ENCODE peak calls at places on chromosomes 11 and 22, in nine cellular contexts. One of them, this sample, is unnamed.

GRCh38 chr22:46965552-46966494 is 203.4 kb downstream of the TBC1D22A start:
- DNase-seq in astrocyte of the cerebellum: no peak
- DNase-seq in cardiac muscle cell: peak
- DNase-seq in GM13977: no peak
- DNase-seq in dorsolateral prefrontal cortex: no peak
- DNase-seq in neural progenitor cell: no peak
- DNase-seq in GM23338: no peak
- DNase-seq in bronchial epithelial cell: no peak
- DNase-seq in thoracic aorta: no peak
- DNase-seq in this sample: no peak

GRCh38 chr11:118227865-118228785 is 3.3 kb upstream of the JAML start:
- DNase-seq in GM23338: no peak
- DNase-seq in astrocyte of the cerebellum: no peak
- DNase-seq in thoracic aorta: no peak
- DNase-seq in cardiac muscle cell: no peak
- DNase-seq in dorsolateral prefrontal cortex: no peak
- DNase-seq in neural progenitor cell: no peak
- DNase-seq in bronchial epithelial cell: no peak
- DNase-seq in GM13977: no peak
- DNase-seq in this sample: no peak

GRCh38 chr11:95282337-95282751 is 51.3 kb upstream of the SESN3 start:
- DNase-seq in thoracic aorta: no peak
- DNase-seq in cardiac muscle cell: peak
- DNase-seq in astrocyte of the cerebellum: no peak
- DNase-seq in dorsolateral prefrontal cortex: no peak
- DNase-seq in neural progenitor cell: peak
- DNase-seq in GM13977: no peak
- DNase-seq in bronchial epithelial cell: no peak
- DNase-seq in GM23338: peak
- DNase-seq in this sample: no peak

GRCh38 chr11:9834281-9834680 is 170.4 kb downstream of the SWAP70 start:
- DNase-seq in bronchial epithelial cell: no peak
- DNase-seq in GM23338: no peak
- DNase-seq in thoracic aorta: no peak
- DNase-seq in GM13977: no peak
- DNase-seq in dorsolateral prefrontal cortex: no peak
- DNase-seq in neural progenitor cell: no peak
- DNase-seq in cardiac muscle cell: peak
- DNase-seq in astrocyte of the cerebellum: peak
- DNase-seq in this sample: no peak

GRCh38 chr11:120172921-120173705 is 35.2 kb upstream of the TRIM29 start:
- DNase-seq in cardiac muscle cell: no peak
- DNase-seq in thoracic aorta: no peak
- DNase-seq in astrocyte of the cerebellum: no peak
- DNase-seq in bronchial epithelial cell: no peak
- DNase-seq in GM13977: peak
- DNase-seq in dorsolateral prefrontal cortex: peak
- DNase-seq in neural progenitor cell: no peak
- DNase-seq in GM23338: no peak
- DNase-seq in this sample: no peak

GRCh38 chr11:106608677-106609076 is 409.6 kb downstream of the GUCY1A2 start:
- DNase-seq in GM13977: no peak
- DNase-seq in bronchial epithelial cell: peak
- DNase-seq in astrocyte of the cerebellum: no peak
- DNase-seq in thoracic aorta: no peak
- DNase-seq in GM23338: no peak
- DNase-seq in cardiac muscle cell: peak
- DNase-seq in dorsolateral prefrontal cortex: no peak
- DNase-seq in neural progenitor cell: no peak
- DNase-seq in this sample: no peak

GRCh38 chr11:129732926-129733325 is 82.7 kb upstream of the TMEM45B start:
- DNase-seq in neural progenitor cell: no peak
- DNase-seq in bronchial epithelial cell: no peak
- DNase-seq in astrocyte of the cerebellum: no peak
- DNase-seq in GM23338: no peak
- DNase-seq in thoracic aorta: no peak
- DNase-seq in GM13977: no peak
- DNase-seq in dorsolateral prefrontal cortex: no peak
- DNase-seq in cardiac muscle cell: no peak
- DNase-seq in this sample: no peak

GRCh38 chr22:20579273-20580120 is 72.1 kb downstream of the MED15 start:
- DNase-seq in cardiac muscle cell: no peak
- DNase-seq in astrocyte of the cerebellum: no peak
- DNase-seq in dorsolateral prefrontal cortex: no peak
- DNase-seq in thoracic aorta: no peak
- DNase-seq in bronchial epithelial cell: no peak
- DNase-seq in neural progenitor cell: no peak
- DNase-seq in GM13977: no peak
- DNase-seq in GM23338: no peak
- DNase-seq in this sample: no peak

GRCh38 chr11:134157451-134157850 is 66.3 kb downstream of the NCAPD3 start:
- DNase-seq in bronchial epithelial cell: no peak
- DNase-seq in GM23338: no peak
- DNase-seq in thoracic aorta: no peak
- DNase-seq in GM13977: no peak
- DNase-seq in neural progenitor cell: no peak
- DNase-seq in astrocyte of the cerebellum: no peak
- DNase-seq in dorsolateral prefrontal cortex: no peak
- DNase-seq in cardiac muscle cell: no peak
- DNase-seq in this sample: no peak

GRCh38 chr11:113603277-113604059 is 102.6 kb downstream of the TMPRSS5 start:
- DNase-seq in GM23338: no peak
- DNase-seq in GM13977: no peak
- DNase-seq in bronchial epithelial cell: no peak
- DNase-seq in cardiac muscle cell: peak
- DNase-seq in neural progenitor cell: no peak
- DNase-seq in dorsolateral prefrontal cortex: peak
- DNase-seq in thoracic aorta: no peak
- DNase-seq in astrocyte of the cerebellum: peak
- DNase-seq in this sample: no peak

GRCh38 chr11:119635776-119636175 is 93.2 kb downstream of the NECTIN1 start:
- DNase-seq in bronchial epithelial cell: no peak
- DNase-seq in thoracic aorta: no peak
- DNase-seq in neural progenitor cell: no peak
- DNase-seq in cardiac muscle cell: no peak
- DNase-seq in GM23338: no peak
- DNase-seq in GM13977: no peak
- DNase-seq in astrocyte of the cerebellum: no peak
- DNase-seq in dorsolateral prefrontal cortex: no peak
- DNase-seq in this sample: no peak

GRCh38 chr11:75503531-75504099 is 22.1 kb downstream of the GDPD5 start:
- DNase-seq in bronchial epithelial cell: no peak
- DNase-seq in astrocyte of the cerebellum: no peak
- DNase-seq in dorsolateral prefrontal cortex: no peak
- DNase-seq in thoracic aorta: no peak
- DNase-seq in neural progenitor cell: no peak
- DNase-seq in GM23338: no peak
- DNase-seq in cardiac muscle cell: no peak
- DNase-seq in GM13977: no peak
- DNase-seq in this sample: no peak

GRCh38 chr11:72831521-72832300 is 17.5 kb downstream of the ATG16L2 start:
- DNase-seq in bronchial epithelial cell: peak
- DNase-seq in cardiac muscle cell: peak
- DNase-seq in neural progenitor cell: peak
- DNase-seq in GM23338: peak
- DNase-seq in astrocyte of the cerebellum: no peak
- DNase-seq in thoracic aorta: peak
- DNase-seq in dorsolateral prefrontal cortex: peak
- DNase-seq in GM13977: no peak
- DNase-seq in this sample: peak

GRCh38 chr11:62431171-62431895 is 12.5 kb downstream of the SCGB1A1 start:
- DNase-seq in bronchial epithelial cell: no peak
- DNase-seq in astrocyte of the cerebellum: no peak
- DNase-seq in neural progenitor cell: no peak
- DNase-seq in cardiac muscle cell: peak
- DNase-seq in thoracic aorta: no peak
- DNase-seq in GM13977: no peak
- DNase-seq in GM23338: no peak
- DNase-seq in dorsolateral prefrontal cortex: no peak
- DNase-seq in this sample: no peak

GRCh38 chr11:59180907-59181306 is 9.0 kb downstream of the DTX4 start:
- DNase-seq in cardiac muscle cell: no peak
- DNase-seq in dorsolateral prefrontal cortex: no peak
- DNase-seq in neural progenitor cell: no peak
- DNase-seq in bronchial epithelial cell: peak
- DNase-seq in GM23338: no peak
- DNase-seq in astrocyte of the cerebellum: no peak
- DNase-seq in GM13977: no peak
- DNase-seq in thoracic aorta: no peak
- DNase-seq in this sample: no peak

GRCh38 chr11:62910141-62910882 is 10.9 kb downstream of the CHRM1 start:
- DNase-seq in cardiac muscle cell: no peak
- DNase-seq in GM13977: no peak
- DNase-seq in thoracic aorta: no peak
- DNase-seq in bronchial epithelial cell: no peak
- DNase-seq in dorsolateral prefrontal cortex: no peak
- DNase-seq in neural progenitor cell: no peak
- DNase-seq in astrocyte of the cerebellum: no peak
- DNase-seq in GM23338: no peak
- DNase-seq in this sample: no peak

GRCh38 chr11:112025682-112026081 is 474 bp downstream of the DLAT start:
- DNase-seq in cardiac muscle cell: no peak
- DNase-seq in GM23338: no peak
- DNase-seq in astrocyte of the cerebellum: no peak
- DNase-seq in neural progenitor cell: no peak
- DNase-seq in thoracic aorta: no peak
- DNase-seq in dorsolateral prefrontal cortex: no peak
- DNase-seq in bronchial epithelial cell: peak
- DNase-seq in GM13977: peak
- DNase-seq in this sample: no peak

GRCh38 chr22:37053310-37054077 is 2.0 kb downstream of the KCTD17 start:
- DNase-seq in GM23338: no peak
- DNase-seq in cardiac muscle cell: peak
- DNase-seq in thoracic aorta: no peak
- DNase-seq in dorsolateral prefrontal cortex: no peak
- DNase-seq in neural progenitor cell: no peak
- DNase-seq in GM13977: no peak
- DNase-seq in bronchial epithelial cell: no peak
- DNase-seq in astrocyte of the cerebellum: no peak
- DNase-seq in this sample: no peak

GRCh38 chr11:20211691-20212090 is 51.4 kb upstream of the DBX1 start:
- DNase-seq in thoracic aorta: no peak
- DNase-seq in neural progenitor cell: no peak
- DNase-seq in GM13977: no peak
- DNase-seq in cardiac muscle cell: no peak
- DNase-seq in GM23338: no peak
- DNase-seq in dorsolateral prefrontal cortex: no peak
- DNase-seq in astrocyte of the cerebellum: no peak
- DNase-seq in bronchial epithelial cell: no peak
- DNase-seq in this sample: no peak

GRCh38 chr11:42093541-42093940 is 634.1 kb upstream of the LRRC4C start:
- DNase-seq in astrocyte of the cerebellum: no peak
- DNase-seq in thoracic aorta: no peak
- DNase-seq in bronchial epithelial cell: no peak
- DNase-seq in cardiac muscle cell: no peak
- DNase-seq in GM13977: no peak
- DNase-seq in GM23338: no peak
- DNase-seq in neural progenitor cell: no peak
- DNase-seq in dorsolateral prefrontal cortex: no peak
- DNase-seq in this sample: no peak

GRCh38 chr11:100098560-100098959 is 588.5 kb upstream of the ARHGAP42 start:
- DNase-seq in astrocyte of the cerebellum: no peak
- DNase-seq in thoracic aorta: no peak
- DNase-seq in GM23338: no peak
- DNase-seq in neural progenitor cell: no peak
- DNase-seq in dorsolateral prefrontal cortex: no peak
- DNase-seq in GM13977: no peak
- DNase-seq in cardiac muscle cell: peak
- DNase-seq in bronchial epithelial cell: no peak
- DNase-seq in this sample: no peak

GRCh38 chr11:27995082-27995481 is 112.9 kb downstream of the KIF18A start:
- DNase-seq in GM23338: no peak
- DNase-seq in thoracic aorta: no peak
- DNase-seq in GM13977: no peak
- DNase-seq in astrocyte of the cerebellum: no peak
- DNase-seq in dorsolateral prefrontal cortex: no peak
- DNase-seq in cardiac muscle cell: peak
- DNase-seq in neural progenitor cell: no peak
- DNase-seq in bronchial epithelial cell: peak
- DNase-seq in this sample: no peak

GRCh38 chr22:21726650-21727049 is 8.9 kb downstream of the YPEL1 start:
- DNase-seq in astrocyte of the cerebellum: no peak
- DNase-seq in neural progenitor cell: peak
- DNase-seq in thoracic aorta: no peak
- DNase-seq in dorsolateral prefrontal cortex: no peak
- DNase-seq in cardiac muscle cell: no peak
- DNase-seq in GM23338: peak
- DNase-seq in GM13977: peak
- DNase-seq in bronchial epithelial cell: no peak
- DNase-seq in this sample: no peak
- TF ChIP-seq CTCF in astrocyte of the cerebellum: peak
- TF ChIP-seq CTCF in neural progenitor cell: peak
- TF ChIP-seq CTCF in thoracic aorta: no peak
- TF ChIP-seq CTCF in dorsolateral prefrontal cortex: no peak
- TF ChIP-seq CTCF in cardiac muscle cell: no peak
- TF ChIP-seq CTCF in GM23338: peak
- TF ChIP-seq CTCF in GM13977: peak
- TF ChIP-seq CTCF in bronchial epithelial cell: peak
- TF ChIP-seq CTCF in this sample: no peak

GRCh38 chr11:33094157-33094556 is 54.8 kb downstream of the TCP11L1 start:
- DNase-seq in neural progenitor cell: no peak
- DNase-seq in GM13977: no peak
- DNase-seq in cardiac muscle cell: no peak
- DNase-seq in astrocyte of the cerebellum: no peak
- DNase-seq in GM23338: no peak
- DNase-seq in bronchial epithelial cell: no peak
- DNase-seq in thoracic aorta: no peak
- DNase-seq in dorsolateral prefrontal cortex: no peak
- DNase-seq in this sample: no peak
- TF ChIP-seq CTCF in neural progenitor cell: no peak
- TF ChIP-seq CTCF in GM13977: no peak
- TF ChIP-seq CTCF in cardiac muscle cell: no peak
- TF ChIP-seq CTCF in astrocyte of the cerebellum: no peak
- TF ChIP-seq CTCF in GM23338: no peak
- TF ChIP-seq CTCF in bronchial epithelial cell: no peak
- TF ChIP-seq CTCF in thoracic aorta: no peak
- TF ChIP-seq CTCF in dorsolateral prefrontal cortex: no peak
- TF ChIP-seq CTCF in this sample: no peak

DNA sequence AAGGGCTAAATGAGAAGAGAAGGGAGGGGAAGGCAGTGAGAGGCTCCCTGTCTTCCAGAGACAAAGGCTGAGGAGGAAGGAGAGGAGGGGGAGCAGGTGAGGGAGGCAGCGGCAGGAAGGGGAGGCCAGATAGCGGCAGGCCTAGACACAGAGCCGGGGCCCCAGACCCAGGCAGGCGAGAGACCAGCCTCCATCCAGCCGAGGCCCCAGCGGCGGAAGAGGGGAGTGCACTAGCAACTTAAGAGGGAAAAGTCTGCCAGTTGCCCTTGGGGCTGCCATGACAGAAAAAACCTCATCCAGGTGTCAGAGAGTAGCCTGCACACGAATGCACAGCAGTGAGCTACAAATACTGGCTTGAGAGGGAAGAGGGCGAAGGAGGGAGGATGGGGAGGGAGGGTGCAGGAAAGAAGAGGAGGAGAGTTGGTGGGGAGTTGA is 46.7 kb downstream of the IGLL1 start:
- DNase-seq in bronchial epithelial cell: peak
- DNase-seq in GM13977: no peak
- DNase-seq in thoracic aorta: no peak
- DNase-seq in cardiac muscle cell: peak
- DNase-seq in dorsolateral prefrontal cortex: no peak
- DNase-seq in astrocyte of the cerebellum: no peak
- DNase-seq in GM23338: peak
- DNase-seq in neural progenitor cell: peak
- DNase-seq in this sample: no peak
- TF ChIP-seq CTCF in bronchial epithelial cell: peak
- TF ChIP-seq CTCF in GM13977: no peak
- TF ChIP-seq CTCF in thoracic aorta: no peak
- TF ChIP-seq CTCF in cardiac muscle cell: peak
- TF ChIP-seq CTCF in dorsolateral prefrontal cortex: no peak
- TF ChIP-seq CTCF in astrocyte of the cerebellum: peak
- TF ChIP-seq CTCF in GM23338: peak
- TF ChIP-seq CTCF in neural progenitor cell: peak
- TF ChIP-seq CTCF in this sample: peak

GRCh38 chr11:70398834-70399680 is 728 bp downstream of the CTTN start:
- DNase-seq in GM23338: no peak
- DNase-seq in thoracic aorta: no peak
- DNase-seq in GM13977: peak
- DNase-seq in dorsolateral prefrontal cortex: no peak
- DNase-seq in neural progenitor cell: no peak
- DNase-seq in cardiac muscle cell: no peak
- DNase-seq in bronchial epithelial cell: no peak
- DNase-seq in astrocyte of the cerebellum: no peak
- DNase-seq in this sample: peak
- TF ChIP-seq CTCF in GM23338: no peak
- TF ChIP-seq CTCF in thoracic aorta: no peak
- TF ChIP-seq CTCF in GM13977: no peak
- TF ChIP-seq CTCF in dorsolateral prefrontal cortex: no peak
- TF ChIP-seq CTCF in neural progenitor cell: no peak
- TF ChIP-seq CTCF in cardiac muscle cell: no peak
- TF ChIP-seq CTCF in bronchial epithelial cell: no peak
- TF ChIP-seq CTCF in astrocyte of the cerebellum: no peak
- TF ChIP-seq CTCF in this sample: no peak